ENCODE peak calls at places on chromosomes 2 and 18, in seven cellular contexts. U, N, G, M, Z, J and C are unnamed samples.

GRCh38 chr2:67600472-67600871 is 203.3 kb downstream of the ETAA1 start:
- DNase-seq in U (no peak), N (peak), G (no peak), M (no peak), Z (no peak), J (no peak), C (peak)

GRCh38 chr2:157260403-157261198 is 3.1 kb downstream of the GALNT5 start:
- DNase-seq in U (peak), N (no peak), G (no peak), M (no peak), Z (no peak), J (peak), C (no peak)

GRCh38 chr2:65666156-65666725 is 233.8 kb upstream of the SPRED2 start:
- DNase-seq in U (no peak), N (no peak), G (peak), M (no peak), Z (no peak), J (peak), C (peak)

GRCh38 chr2:224938670-224939309 is 103.5 kb downstream of the DOCK10 start:
- DNase-seq in U (no peak), N (no peak), G (peak), M (peak), Z (no peak), J (peak), C (no peak)

GRCh38 chr2:48651127-48651526 is 33.5 kb downstream of the GTF2A1L start:
- DNase-seq in U (peak), N (no peak), G (peak), M (no peak), Z (no peak), J (peak), C (peak)

GRCh38 chr2:65604246-65604645 is 171.8 kb upstream of the SPRED2 start:
- DNase-seq in U (peak), N (no peak), G (peak), M (no peak), Z (no peak), J (peak), C (peak)

GRCh38 chr18:5604778-5605177 is 61.0 kb upstream of the EPB41L3 start:
- DNase-seq in U (peak), N (no peak), G (no peak), M (no peak), Z (no peak), J (no peak), C (peak)

GRCh38 chr18:63762518-63762917 is 12.7 kb upstream of the SERPINB7 start:
- DNase-seq in U (no peak), N (no peak), G (peak), M (no peak), Z (no peak), J (no peak), C (no peak)

GRCh38 chr2:37635359-37636208 is 35.9 kb downstream of the CDC42EP3 start:
- DNase-seq in U (peak), N (no peak), G (peak), M (no peak), Z (no peak), J (peak), C (no peak)

GRCh38 chr2:226077841-226078240 is 678.3 kb downstream of the NYAP2 start:
- DNase-seq in U (no peak), N (no peak), G (no peak), M (no peak), Z (no peak), J (no peak), C (no peak)

GRCh38 chr2:206573793-206574192 is 68.5 kb upstream of the FAM237A start:
- DNase-seq in U (no peak), N (no peak), G (no peak), M (no peak), Z (no peak), J (no peak), C (no peak)

GRCh38 chr2:99140860-99141109 is 722 bp upstream of the C2orf15 start:
- DNase-seq in U (no peak), N (no peak), G (no peak), M (no peak), Z (no peak), J (no peak), C (no peak)

GRCh38 chr2:99255491-99256318 is at the start of gene LYG2:
- DNase-seq in U (no peak), N (no peak), G (no peak), M (no peak), Z (no peak), J (no peak), C (no peak)

GRCh38 chr2:30710461-30710860 is 96.8 kb downstream of the CAPN13 start:
- DNase-seq in U (no peak), N (no peak), G (no peak), M (no peak), Z (no peak), J (no peak), C (no peak)

GRCh38 chr2:220931491-220931890 is 640.6 kb downstream of the EPHA4 start:
- DNase-seq in U (no peak), N (no peak), G (no peak), M (no peak), Z (no peak), J (no peak), C (no peak)

GRCh38 chr2:170362895-170363582 is 185.1 kb downstream of the MYO3B start:
- DNase-seq in U (peak), N (no peak), G (no peak), M (no peak), Z (no peak), J (peak), C (no peak)

GRCh38 chr2:30629866-30630265 is 177.4 kb downstream of the CAPN13 start:
- DNase-seq in U (peak), N (no peak), G (peak), M (no peak), Z (no peak), J (peak), C (peak)

GRCh38 chr2:28362991-28363521 is 29.6 kb upstream of the FOSL2 start:
- DNase-seq in U (peak), N (no peak), G (no peak), M (no peak), Z (no peak), J (no peak), C (peak)

GRCh38 chr2:164657129-164657528 is 35.8 kb upstream of the GRB14 start:
- DNase-seq in U (no peak), N (no peak), G (peak), M (no peak), Z (no peak), J (peak), C (no peak)

GRCh38 chr18:79366177-79367094 is 29.3 kb upstream of the NFATC1 start:
- DNase-seq in U (no peak), N (no peak), G (peak), M (no peak), Z (no peak), J (peak), C (no peak)

GRCh38 chr2:184520441-184520840 is 77.9 kb upstream of the ZNF804A start:
- DNase-seq in U (no peak), N (no peak), G (no peak), M (no peak), Z (no peak), J (no peak), C (no peak)

GRCh38 chr2:1972428-1972827 is 228.1 kb upstream of the PXDN start:
- DNase-seq in U (no peak), N (no peak), G (no peak), M (no peak), Z (no peak), J (no peak), C (peak)

GRCh38 chr18:48902856-48903601 is 47.7 kb downstream of the SMAD7 start:
- DNase-seq in U (peak), N (peak), G (peak), M (no peak), Z (no peak), J (no peak), C (no peak)

GRCh38 chr2:232502901-232503791 is 15.5 kb upstream of the ECEL1 start:
- DNase-seq in U (peak), N (peak), G (peak), M (peak), Z (no peak), J (peak), C (peak)

GRCh38 chr2:167215595-167215994 is 327.3 kb downstream of the XIRP2 start:
- DNase-seq in U (no peak), N (no peak), G (no peak), M (no peak), Z (no peak), J (no peak), C (peak)

GRCh38 chr2:164000171-164000570 is 264.4 kb upstream of the FIGN start:
- DNase-seq in U (peak), N (no peak), G (no peak), M (no peak), Z (no peak), J (no peak), C (no peak)

GRCh38 chr18:8870528-8870927 is 165.2 kb downstream of the MTCL1 start:
- DNase-seq in U (peak), N (no peak), G (no peak), M (no peak), Z (no peak), J (no peak), C (no peak)

GRCh38 chr18:7733642-7734041 is 166.5 kb downstream of the PTPRM start:
- DNase-seq in U (peak), N (peak), G (peak), M (no peak), Z (no peak), J (no peak), C (peak)

GRCh38 chr18:22446906-22447305 is 29.2 kb upstream of the CTAGE1 start:
- DNase-seq in U (no peak), N (no peak), G (no peak), M (no peak), Z (no peak), J (no peak), C (no peak)

GRCh38 chr2:223032187-223033142 is 19.5 kb upstream of the KCNE4 start:
- DNase-seq in U (no peak), N (no peak), G (no peak), M (no peak), Z (no peak), J (no peak), C (no peak)

GRCh38 chr2:5696741-5697521 is 4.7 kb downstream of the SOX11 start:
- DNase-seq in U (peak), N (peak), G (peak), M (no peak), Z (no peak), J (peak), C (peak)

GRCh38 chr2:121095257-121096080 is 189.5 kb downstream of the TFCP2L1 start:
- DNase-seq in U (peak), N (peak), G (peak), M (no peak), Z (no peak), J (peak), C (peak)

GRCh38 chr2:163252199-163252598 is 413.6 kb upstream of the KCNH7 start:
- DNase-seq in U (no peak), N (no peak), G (no peak), M (no peak), Z (no peak), J (no peak), C (no peak)

GRCh38 chr2:180829261-180829660 is 151.1 kb upstream of the UBE2E3 start:
- DNase-seq in U (no peak), N (no peak), G (no peak), M (no peak), Z (no peak), J (no peak), C (no peak)

GRCh38 chr2:112803691-112804521 is 19.6 kb upstream of the IL1A start:
- DNase-seq in U (peak), N (no peak), G (peak), M (no peak), Z (no peak), J (peak), C (no peak)

GRCh38 chr18:60021556-60021955 is 121.8 kb downstream of the PMAIP1 start:
- DNase-seq in U (no peak), N (no peak), G (no peak), M (no peak), Z (no peak), J (no peak), C (no peak)

GRCh38 chr2:65069425-65069824 is 13.2 kb downstream of the CEP68 start:
- DNase-seq in U (no peak), N (no peak), G (no peak), M (no peak), Z (no peak), J (no peak), C (no peak)

GRCh38 chr18:23662309-23663263 is at the start of gene ANKRD29:
- DNase-seq in U (peak), N (peak), G (no peak), M (peak), Z (no peak), J (peak), C (peak)

GRCh38 chr18:59029663-59030421 is 109.8 kb upstream of the SEC11C start:
- DNase-seq in U (no peak), N (no peak), G (no peak), M (no peak), Z (no peak), J (no peak), C (no peak)

GRCh38 chr18:62384068-62384467 is 59.0 kb downstream of the TNFRSF11A start:
- DNase-seq in U (no peak), N (no peak), G (no peak), M (no peak), Z (no peak), J (no peak), C (no peak)

GRCh38 chr18:62384610-62385097 is 59.5 kb downstream of the TNFRSF11A start:
- DNase-seq in U (peak), N (peak), G (no peak), M (no peak), Z (no peak), J (peak), C (peak)

GRCh38 chr18:62386616-62387015 is 61.5 kb downstream of the TNFRSF11A start:
- DNase-seq in U (no peak), N (no peak), G (no peak), M (no peak), Z (no peak), J (no peak), C (no peak)

GRCh38 chr18:62387257-62387656 is 62.1 kb downstream of the TNFRSF11A start:
- DNase-seq in U (no peak), N (no peak), G (no peak), M (no peak), Z (no peak), J (no peak), C (no peak)

GRCh38 chr18:62386091-62386490 is 61.0 kb downstream of the TNFRSF11A start:
- DNase-seq in U (no peak), N (no peak), G (no peak), M (no peak), Z (no peak), J (no peak), C (no peak)
- H2BK120ac ChIP-seq in U (no peak), N (no peak), G (no peak), M (no peak), Z (no peak), J (no peak), C (no peak)

GRCh38 chr2:15300645-15301573 is 260.2 kb downstream of the NBAS start:
- DNase-seq in U (no peak), N (no peak), G (peak), M (no peak), Z (no peak), J (no peak), C (no peak)

GRCh38 chr2:15303874-15304273 is 257.3 kb downstream of the NBAS start:
- DNase-seq in U (no peak), N (no peak), G (no peak), M (no peak), Z (no peak), J (no peak), C (no peak)

GRCh38 chr2:15298769-15299168 is 262.4 kb downstream of the NBAS start:
- DNase-seq in U (peak), N (no peak), G (peak), M (no peak), Z (no peak), J (peak), C (no peak)

GRCh38 chr2:15302154-15302553 is 259.0 kb downstream of the NBAS start:
- DNase-seq in U (no peak), N (no peak), G (peak), M (no peak), Z (no peak), J (peak), C (no peak)

GRCh38 chr2:15299904-15300528 is 261.1 kb downstream of the NBAS start:
- DNase-seq in U (no peak), N (no peak), G (peak), M (no peak), Z (no peak), J (no peak), C (no peak)
- H2BK120ac ChIP-seq in U (no peak), N (no peak), G (no peak), M (no peak), Z (no peak), J (no peak), C (no peak)

DNA sequence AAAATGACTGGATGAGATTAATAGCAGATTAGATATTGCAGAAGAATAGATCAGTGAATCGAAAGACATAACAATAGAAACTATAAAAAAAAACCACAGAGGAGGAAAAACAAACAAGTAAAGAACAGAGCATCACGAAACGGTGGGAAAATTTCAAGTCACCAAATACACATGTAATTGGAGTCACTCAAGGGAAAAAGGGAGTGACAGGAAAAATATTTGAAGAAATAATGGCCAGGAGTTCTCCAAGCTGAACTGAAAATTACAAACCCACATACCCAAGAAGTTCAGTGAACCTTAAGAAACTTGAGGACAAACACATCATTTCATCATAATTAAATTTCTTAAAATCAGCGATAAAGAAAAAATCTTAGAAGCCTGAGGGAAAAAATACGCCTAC is 11.0 kb upstream of the IL1R1 start:
- DNase-seq in U (peak), N (no peak), G (no peak), M (no peak), Z (no peak), J (no peak), C (no peak)
- H2BK120ac ChIP-seq in U (no peak), N (no peak), G (no peak), M (no peak), Z (no peak), J (no peak), C (no peak)

GRCh38 chr2:129705105-129705504 is 274.4 kb upstream of the RAB6C start:
- DNase-seq in U (no peak), N (no peak), G (no peak), M (no peak), Z (no peak), J (no peak), C (no peak)
- H2BK120ac ChIP-seq in U (no peak), N (no peak), G (no peak), M (no peak), Z (no peak), J (no peak), C (no peak)

GRCh38 chr18:332007-332406 is 64.2 kb upstream of the THOC1 start:
- DNase-seq in U (peak), N (no peak), G (no peak), M (no peak), Z (no peak), J (peak), C (peak)
- H2BK120ac ChIP-seq in U (no peak), N (no peak), G (no peak), M (no peak), Z (no peak), J (no peak), C (peak)

DNA sequence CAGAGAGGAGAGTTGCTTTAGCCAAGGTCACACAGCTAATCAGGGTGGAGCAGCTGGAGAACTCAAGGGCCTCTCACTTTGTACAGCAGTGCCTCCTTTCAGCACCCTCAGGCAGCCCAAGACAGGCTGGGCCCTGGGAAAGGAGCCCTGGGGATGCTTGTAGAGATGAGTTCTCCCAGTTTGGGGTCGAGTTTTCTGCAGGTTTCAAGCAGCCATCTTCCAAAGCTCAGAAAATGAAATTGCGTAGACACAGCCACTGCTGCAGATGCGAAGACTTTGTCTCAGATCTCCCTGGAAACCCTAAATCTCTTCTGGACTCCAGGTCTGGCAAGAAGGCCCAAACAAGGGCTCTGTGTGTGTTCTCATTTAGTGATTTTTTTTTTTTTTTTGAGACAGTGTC is 22.5 kb downstream of the THNSL2 start:
- DNase-seq in U (no peak), N (no peak), G (no peak), M (no peak), Z (no peak), J (no peak), C (no peak)
- H2BK120ac ChIP-seq in U (peak), N (no peak), G (no peak), M (no peak), Z (no peak), J (no peak), C (no peak)

GRCh38 chr2:41941831-41942230 is 106.0 kb upstream of the PKDCC start:
- DNase-seq in U (no peak), N (no peak), G (no peak), M (no peak), Z (no peak), J (peak), C (no peak)
- H2BK120ac ChIP-seq in U (no peak), N (no peak), G (no peak), M (no peak), Z (no peak), J (no peak), C (peak)

GRCh38 chr2:230957756-230958391 is 32.8 kb upstream of the GPR55 start:
- DNase-seq in U (no peak), N (no peak), G (no peak), M (no peak), Z (no peak), J (no peak), C (no peak)

GRCh38 chr2:230964136-230964730 is 31.7 kb upstream of the SPATA3 start:
- DNase-seq in U (no peak), N (no peak), G (no peak), M (no peak), Z (no peak), J (no peak), C (no peak)

GRCh38 chr2:230958803-230959756 is 34.0 kb upstream of the GPR55 start:
- DNase-seq in U (peak), N (no peak), G (no peak), M (no peak), Z (no peak), J (no peak), C (no peak)

GRCh38 chr2:230960026-230960425 is 35.0 kb upstream of the GPR55 start:
- DNase-seq in U (no peak), N (no peak), G (no peak), M (no peak), Z (no peak), J (no peak), C (no peak)

GRCh38 chr2:230961091-230961491 is 34.8 kb upstream of the SPATA3 start:
- DNase-seq in U (no peak), N (no peak), G (no peak), M (no peak), Z (no peak), J (no peak), C (peak)
- H2BK120ac ChIP-seq in U (peak), N (no peak), G (no peak), M (no peak), Z (no peak), J (no peak), C (no peak)

GRCh38 chr2:44948565-44949328 is 7.2 kb downstream of the SIX3 start:
- DNase-seq in U (no peak), N (peak), G (no peak), M (no peak), Z (no peak), J (no peak), C (no peak)
- H2BK120ac ChIP-seq in U (no peak), N (no peak), G (no peak), M (no peak), Z (no peak), J (no peak), C (no peak)